ENCODE peak calls at places on chromosomes 3 and 15, in four cellular contexts. P is brain microvascular endothelial cell, K is psoas muscle, U is astrocyte. G is an unnamed sample.

GRCh38 chr15:97009036-97009555 is 678.6 kb downstream of the NR2F2 start:
- DNase-seq in P (no peak), K (no peak), U (peak; percentile 20), G (no peak)

GRCh38 chr15:70033529-70034140 is 64.1 kb downstream of the TLE3 start:
- DNase-seq in P (peak; percentile 35), K (no peak), U (peak; percentile 74), G (no peak)

GRCh38 chr15:38112406-38112805 is 140.2 kb upstream of the SPRED1 start:
- DNase-seq in P (no peak), K (no peak), U (no peak), G (no peak)

GRCh38 chr3:187909871-187910270 is 164.6 kb upstream of the BCL6 start:
- DNase-seq in P (no peak), K (no peak), U (peak; percentile 51), G (no peak)

GRCh38 chr15:61654918-61655317 is 405.3 kb downstream of the VPS13C start:
- DNase-seq in P (no peak), K (peak; percentile 56), U (no peak), G (no peak)

GRCh38 chr3:71859128-71859519 is 74.2 kb upstream of the PROK2 start:
- DNase-seq in P (no peak), K (no peak), U (no peak), G (no peak)

GRCh38 chr3:14371573-14372474 is 30.6 kb upstream of the SLC6A6 start:
- DNase-seq in P (peak; percentile 24), K (peak; percentile 89), U (peak; percentile 46), G (peak; percentile 51)

GRCh38 chr3:62940763-62941632 is 65.8 kb upstream of the CADPS start:
- DNase-seq in P (no peak), K (no peak), U (peak; percentile 65), G (no peak)

GRCh38 chr3:21398461-21398860 is 352.5 kb downstream of the ZNF385D start:
- DNase-seq in P (no peak), K (no peak), U (no peak), G (no peak)

GRCh38 chr15:41512078-41512394 is 1.6 kb downstream of the LTK start:
- DNase-seq in P (no peak), K (no peak), U (no peak), G (no peak)

GRCh38 chr3:11452988-11453847 is 181.0 kb downstream of the ATG7 start:
- DNase-seq in P (peak; percentile 77), K (no peak), U (peak; percentile 93), G (peak; percentile 16)

GRCh38 chr3:19947549-19948071 is 713 bp downstream of the RAB5A start:
- DNase-seq in P (peak; percentile 25), K (no peak), U (peak; percentile 25), G (no peak)

GRCh38 chr3:47527952-47528718 is 14.6 kb upstream of the ELP6 start:
- DNase-seq in P (no peak), K (no peak), U (no peak), G (no peak)

DNA sequence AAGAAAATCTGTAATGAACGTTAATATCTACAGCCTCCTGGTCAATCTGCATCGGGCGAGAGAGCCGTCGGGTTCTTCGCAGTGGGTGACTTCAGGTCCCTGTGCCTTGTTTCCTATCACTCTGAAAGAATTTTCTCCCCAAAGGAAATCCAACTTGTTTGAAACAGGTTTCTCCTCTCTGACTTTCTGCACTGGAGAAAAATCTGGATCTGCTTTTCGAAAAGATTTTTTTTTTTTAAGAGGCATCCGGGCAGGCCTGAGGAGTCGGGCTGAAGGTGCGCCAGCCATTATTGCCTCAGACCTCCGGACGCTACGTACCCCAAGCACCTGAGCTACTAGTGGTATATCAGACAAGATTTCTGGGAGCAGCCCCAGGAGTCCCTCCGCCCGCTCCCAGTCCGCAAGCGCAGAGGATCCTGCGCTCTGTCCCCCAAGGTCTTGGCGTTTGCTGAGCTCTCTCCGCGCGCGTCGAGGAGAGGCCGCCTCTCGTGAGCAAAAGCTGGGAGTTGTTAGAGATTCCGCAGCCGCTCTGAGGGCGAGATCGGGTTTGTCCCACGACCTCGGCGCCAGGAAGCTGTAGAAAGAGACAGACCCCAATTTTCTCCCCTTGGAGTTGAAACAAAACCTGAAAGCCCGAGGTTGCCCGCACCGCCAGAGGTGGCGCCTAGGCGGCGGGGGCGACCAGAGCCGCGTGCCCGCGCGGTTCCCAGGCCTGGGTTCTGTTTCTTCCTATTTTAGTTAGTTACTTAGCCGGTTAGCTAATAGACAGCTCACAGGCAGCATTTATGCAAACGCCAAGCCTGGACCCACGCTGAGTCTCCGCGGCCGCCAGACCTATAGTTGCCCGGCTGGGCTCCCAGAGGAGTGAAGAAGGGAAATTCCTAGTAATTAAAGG is 72.4 kb upstream of the POLG start:
- DNase-seq in P (no peak), K (no peak), U (no peak), G (no peak)
- H3K27me3 ChIP-seq in P (peaks cover 96% of the 10 kb centered on the region), K (peaks cover 56% of the 10 kb centered on the region), U (peaks cover 94% of the 10 kb centered on the region), G (peaks cover 85% of the 10 kb centered on the region)

DNA sequence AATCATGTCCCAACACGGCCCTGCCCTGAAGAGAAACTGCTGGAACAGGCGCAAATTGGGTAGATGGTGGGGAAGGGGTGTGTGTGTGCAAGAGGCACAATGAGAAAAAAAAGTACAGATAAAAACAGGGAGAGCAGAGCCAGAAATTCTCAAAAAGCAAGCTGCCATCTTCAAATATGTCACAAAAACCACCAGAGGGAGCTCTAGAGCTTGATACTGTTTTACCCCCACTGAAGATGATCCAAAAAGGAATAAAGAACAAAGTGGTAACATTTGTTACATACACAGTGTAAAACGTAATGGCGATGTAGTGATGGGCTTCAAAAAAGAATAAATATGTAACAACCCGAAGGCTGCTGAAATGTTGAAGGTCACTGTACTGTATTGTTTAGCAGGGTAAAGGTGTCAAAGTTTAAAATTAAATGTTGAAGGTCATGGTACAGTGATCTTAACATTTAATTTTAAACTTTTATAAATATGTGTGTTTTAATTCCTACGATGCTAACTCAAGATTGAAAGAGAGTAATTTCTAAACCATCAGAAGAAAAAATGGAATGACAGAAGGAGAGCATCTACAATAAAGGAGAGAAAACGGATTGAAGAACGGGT is 6.0 kb downstream of the SNRPA1 start:
- DNase-seq in P (peak; percentile 33), K (no peak), U (no peak), G (no peak)
- TF ChIP-seq CTCF in P (peak; percentile 63), K (peak; percentile 64), U (peak; percentile 62), G (peak; percentile 66)

DNA sequence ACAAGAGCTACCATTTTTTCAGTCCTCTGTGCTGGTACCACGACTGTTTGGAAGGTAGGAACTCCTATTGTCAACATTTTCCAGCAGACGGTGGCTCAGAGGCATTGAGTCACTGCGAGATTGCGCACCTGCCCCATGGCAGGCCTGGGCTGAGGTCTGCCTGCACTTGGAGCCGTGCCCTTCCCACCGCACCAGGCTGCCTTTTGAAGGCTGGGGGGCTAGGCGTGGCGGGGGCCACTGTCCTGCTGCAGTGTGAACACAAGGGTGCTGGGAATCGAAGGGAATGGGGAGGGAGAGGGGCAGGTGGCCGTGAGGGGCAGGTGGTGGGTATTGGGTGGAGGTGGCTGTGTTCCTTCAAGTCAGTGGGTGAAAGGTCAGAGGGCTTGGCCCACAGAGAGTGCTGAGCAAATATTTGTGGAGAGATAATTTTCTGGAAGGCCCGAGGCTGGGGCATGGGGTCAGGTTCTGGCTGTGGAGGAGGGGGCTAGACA is 16.3 kb downstream of the SNX33 start:
- DNase-seq in P (no peak), K (no peak), U (no peak), G (no peak)
- H3K27me3 ChIP-seq in P (no peaks in the 10 kb centered on the region), K (no peaks in the 10 kb centered on the region), U (no peaks in the 10 kb centered on the region), G (no peaks in the 10 kb centered on the region)

GRCh38 chr15:67923647-67923971 is 83.8 kb upstream of the RNU6-1 start:
- DNase-seq in P (no peak), K (no peak), U (no peak), G (no peak)

GRCh38 chr15:67918205-67918861 is 78.5 kb upstream of the RNU6-1 start:
- DNase-seq in P (no peak), K (no peak), U (no peak), G (no peak)

GRCh38 chr15:67922971-67923646 is 83.3 kb upstream of the RNU6-1 start:
- DNase-seq in P (no peak), K (no peak), U (no peak), G (no peak)

GRCh38 chr15:67922106-67922505 is 82.3 kb upstream of the RNU6-1 start:
- DNase-seq in P (no peak), K (no peak), U (no peak), G (no peak)

GRCh38 chr15:67920524-67921240 is 80.8 kb upstream of the RNU6-1 start:
- DNase-seq in P (no peak), K (no peak), U (no peak), G (no peak)
- TF ChIP-seq CTCF in P (no peak), K (no peak), U (no peak), G (no peak)

GRCh38 chr3:127304121-127304744 is 16.4 kb upstream of the PRR20G start:
- DNase-seq in P (no peak), K (no peak), U (no peak), G (no peak)
- H3K27me3 ChIP-seq in P (no peaks in the 10 kb centered on the region), K (no peaks in the 10 kb centered on the region), U (no peaks in the 10 kb centered on the region), G (peaks cover 2% of the 10 kb centered on the region)

DNA sequence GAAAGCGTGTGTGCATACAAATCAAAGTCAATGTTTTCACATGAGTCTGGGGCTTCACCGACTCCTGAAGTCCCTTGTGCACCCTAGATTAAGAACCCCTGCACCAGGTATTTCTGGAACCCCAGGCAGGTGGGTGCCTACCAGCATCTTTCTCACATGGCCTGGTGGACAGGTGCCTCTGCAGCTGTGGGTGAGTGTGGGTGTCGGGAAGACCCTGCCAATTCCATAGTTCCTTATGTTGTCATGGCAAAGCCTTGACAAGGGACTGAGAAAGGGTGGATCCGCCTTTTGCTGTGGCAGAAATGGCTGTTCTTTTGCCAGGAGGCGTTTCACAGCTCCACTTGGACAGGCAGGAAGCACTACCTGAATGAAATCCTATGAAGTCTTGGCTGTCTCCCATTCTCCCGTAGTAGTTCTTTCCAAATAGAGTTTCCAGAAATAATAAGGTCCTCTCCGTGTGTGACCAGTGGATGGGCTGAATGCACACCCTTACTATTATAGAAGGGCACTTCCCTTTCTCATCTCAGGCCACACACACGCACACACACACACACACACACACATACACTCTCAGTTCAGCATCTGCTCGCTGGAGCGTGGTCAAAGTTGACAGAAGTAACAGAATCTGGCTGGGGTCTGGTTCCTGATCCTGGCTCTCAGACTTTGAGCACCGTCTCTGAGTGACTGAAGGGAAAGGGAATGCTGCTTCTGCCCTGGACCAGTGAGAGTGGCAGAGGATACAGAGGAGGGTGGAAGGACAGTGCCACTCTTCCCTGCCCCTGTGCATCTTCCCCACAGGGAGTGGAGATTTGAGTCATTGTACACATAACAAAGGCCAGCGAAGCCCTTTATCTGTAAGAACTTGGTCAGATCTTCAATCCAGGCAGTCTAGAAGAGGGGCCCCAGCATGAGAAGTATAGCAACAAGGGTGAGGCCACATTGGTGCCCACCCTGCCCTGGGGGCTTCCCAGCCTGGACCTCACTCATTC is 38.7 kb downstream of the PDIA5 start:
- DNase-seq in P (no peak), K (no peak), U (no peak), G (no peak)
- TF ChIP-seq CTCF in P (no peak), K (no peak), U (no peak), G (no peak)

GRCh38 chr3:85571835-85572234 is 613.0 kb downstream of the CADM2 start:
- DNase-seq in P (peak; percentile 71), K (peak; percentile 19), U (peak; percentile 31), G (no peak)
- H3K27me3 ChIP-seq in P (no peaks in the 10 kb centered on the region), K (no peaks in the 10 kb centered on the region), U (no peaks in the 10 kb centered on the region), G (no peaks in the 10 kb centered on the region)

DNA sequence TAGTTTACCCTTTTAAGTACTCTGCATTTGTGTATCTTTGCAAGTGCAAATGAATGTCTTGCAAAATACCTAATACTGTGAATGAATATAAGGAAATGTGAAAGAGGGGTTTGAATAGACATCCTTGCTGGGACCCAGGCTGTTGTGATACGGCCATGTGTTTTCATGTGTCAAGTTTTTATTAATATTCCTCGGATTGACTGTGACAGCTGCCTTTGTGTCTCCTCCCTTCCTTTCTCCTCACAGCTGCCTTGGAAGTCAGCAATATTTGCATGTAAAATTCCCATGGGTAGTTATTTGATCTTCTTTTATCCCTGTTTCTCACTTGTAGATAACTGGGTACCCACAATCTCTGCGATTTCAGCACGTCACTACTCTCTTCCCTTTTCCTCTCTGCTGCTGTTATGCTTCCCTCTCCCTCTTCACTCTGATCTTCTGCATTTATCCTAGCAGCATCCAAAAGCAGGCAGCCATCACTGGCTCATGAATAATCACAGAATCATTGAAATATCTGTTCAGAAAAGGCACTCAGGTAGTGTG is 9.4 kb downstream of the GPR156 start:
- DNase-seq in P (no peak), K (no peak), U (no peak), G (no peak)
- TF ChIP-seq CTCF in P (no peak), K (no peak), U (no peak), G (no peak)